ENCODE peak calls at places on chromosomes 2 and 18, in eight cellular contexts. S, O, M, F, Q, I, T and H are unnamed samples.

GRCh38 chr2:109321570-109321969 is 192.6 kb downstream of the SH3RF3 start:
- DNase-seq in S (no peak), O (no peak), M (no peak), F (no peak), Q (no peak), I (no peak), T (no peak), H (peak; percentile 11)

GRCh38 chr2:102005989-102006885 is 14.5 kb downstream of the IL1R2 start:
- DNase-seq in S (no peak), O (no peak), M (no peak), F (no peak), Q (no peak), I (no peak), T (no peak), H (peak; percentile 70)

GRCh38 chr18:50651334-50651733 is 91.4 kb downstream of the MAPK4 start:
- DNase-seq in S (no peak), O (no peak), M (no peak), F (no peak), Q (no peak), I (peak; percentile 74), T (no peak), H (no peak)

GRCh38 chr2:238305965-238306679 is 14.2 kb upstream of the TRAF3IP1 start:
- DNase-seq in S (no peak), O (no peak), M (no peak), F (no peak), Q (no peak), I (peak; percentile 21), T (no peak), H (no peak)

GRCh38 chr2:120218181-120218580 is 5.0 kb downstream of the TMEM185B start:
- DNase-seq in S (no peak), O (no peak), M (no peak), F (no peak), Q (no peak), I (peak; percentile 43), T (no peak), H (peak; percentile 50)

GRCh38 chr2:238488347-238488826 is 61.7 kb downstream of the ASB1 start:
- DNase-seq in S (no peak), O (no peak), M (no peak), F (no peak), Q (no peak), I (no peak), T (no peak), H (no peak)

GRCh38 chr2:68121873-68122679 is 35.6 kb upstream of the PNO1 start:
- DNase-seq in S (peak; percentile 70), O (no peak), M (peak; percentile 91), F (peak; percentile 48), Q (peak; percentile 62), I (peak; percentile 89), T (peak; percentile 51), H (peak; percentile 86)

GRCh38 chr2:181461056-181461630 is 4.0 kb downstream of the ITGA4 start:
- DNase-seq in S (no peak), O (no peak), M (no peak), F (no peak), Q (no peak), I (no peak), T (no peak), H (no peak)

GRCh38 chr2:48589170-48589767 is 28.4 kb upstream of the GTF2A1L start:
- DNase-seq in S (no peak), O (no peak), M (peak; percentile 31), F (no peak), Q (no peak), I (no peak), T (no peak), H (peak; percentile 46)

GRCh38 chr2:73004889-73005596 is 66.5 kb downstream of the SFXN5 start:
- DNase-seq in S (no peak), O (peak; percentile 40), M (no peak), F (no peak), Q (no peak), I (peak; percentile 32), T (no peak), H (no peak)

GRCh38 chr2:132837764-132838163 is 167.8 kb upstream of the LYPD1 start:
- DNase-seq in S (no peak), O (no peak), M (no peak), F (no peak), Q (no peak), I (no peak), T (no peak), H (no peak)

GRCh38 chr2:30159766-30160165 is 13.0 kb downstream of the YPEL5 start:
- DNase-seq in S (no peak), O (no peak), M (no peak), F (no peak), Q (no peak), I (no peak), T (no peak), H (no peak)